ENCODE peak calls at places on chromosome 19, in seven cellular contexts. F is ovary; U is colonic mucosa; C is AG09319; T is KBM-7; G is stimulated activated CD4-positive, alpha-beta T cell treated with anti-CD3 and anti-CD28 coated beads, Interleukin-1b, Interleukin-23, amount 100 ng/mL, for 24 hours; B is fibroblast of pulmonary artery. R is an unnamed sample.

GRCh38 chr19:33381101-33381500 is 7.6 kb downstream of the CEBPG start:
- DNase-seq in F (no peak), U (no peak), C (no peak), T (no peak), G (no peak), B (no peak), R (no peak)

GRCh38 chr19:55088543-55089265 is 13.0 kb downstream of the EPS8L1 start:
- DNase-seq in F (peak), U (peak), C (no peak), T (peak), G (peak), B (peak), R (peak)

GRCh38 chr19:8030906-8031305 is 21.7 kb upstream of the CCL25 start:
- DNase-seq in F (no peak), U (no peak), C (no peak), T (no peak), G (no peak), B (no peak), R (no peak)

GRCh38 chr19:29741226-29741625 is 26.2 kb upstream of the C19orf12 start:
- DNase-seq in F (no peak), U (no peak), C (no peak), T (no peak), G (no peak), B (no peak), R (no peak)

GRCh38 chr19:48826606-48827020 is 9.7 kb downstream of the HSD17B14 start:
- DNase-seq in F (no peak), U (peak), C (no peak), T (no peak), G (no peak), B (no peak), R (no peak)

GRCh38 chr19:41785653-41786052 is 10.7 kb upstream of the CEACAM3 start:
- DNase-seq in F (no peak), U (peak), C (peak), T (peak), G (peak), B (peak), R (peak)

GRCh38 chr19:10346509-10346908 is 7.1 kb upstream of the ICAM3 start:
- DNase-seq in F (no peak), U (no peak), C (no peak), T (peak), G (no peak), B (peak), R (no peak)

GRCh38 chr19:3142292-3142670 is 6.4 kb downstream of the GNA15 start:
- DNase-seq in F (no peak), U (no peak), C (peak), T (no peak), G (no peak), B (peak), R (peak)

GRCh38 chr19:956747-957451 is 27.2 kb upstream of the WDR18 start:
- DNase-seq in F (no peak), U (no peak), C (no peak), T (no peak), G (no peak), B (no peak), R (no peak)

GRCh38 chr19:17475541-17476115 is 5.3 kb downstream of the SLC27A1 start:
- DNase-seq in F (no peak), U (no peak), C (no peak), T (peak), G (no peak), B (peak), R (no peak)

GRCh38 chr19:39941615-39942507 is 7.4 kb upstream of the FCGBP start:
- DNase-seq in F (no peak), U (no peak), C (no peak), T (peak), G (no peak), B (peak), R (no peak)

GRCh38 chr19:1421218-1421957 is 14.0 kb downstream of the DAZAP1 start:
- DNase-seq in F (no peak), U (no peak), C (no peak), T (no peak), G (no peak), B (no peak), R (no peak)

GRCh38 chr19:47494211-47494547 is 10.2 kb upstream of the KPTN start:
- DNase-seq in F (no peak), U (no peak), C (no peak), T (no peak), G (no peak), B (no peak), R (no peak)

GRCh38 chr19:32233091-32233490 is 112.3 kb upstream of the ZNF507 start:
- DNase-seq in F (no peak), U (no peak), C (no peak), T (no peak), G (no peak), B (no peak), R (no peak)

GRCh38 chr19:49779731-49780578 is 13.2 kb downstream of the AP2A1 start:
- DNase-seq in F (no peak), U (no peak), C (no peak), T (no peak), G (no peak), B (no peak), R (no peak)

GRCh38 chr19:6227941-6228325 is 51.8 kb downstream of the MLLT1 start:
- DNase-seq in F (no peak), U (no peak), C (no peak), T (no peak), G (no peak), B (no peak), R (no peak)

GRCh38 chr19:29609636-29610035 is 3.6 kb downstream of the POP4 start:
- DNase-seq in F (no peak), U (no peak), C (no peak), T (no peak), G (no peak), B (no peak), R (no peak)

GRCh38 chr19:46840157-46840942 is 10.3 kb downstream of the AP2S1 start:
- DNase-seq in F (peak), U (no peak), C (no peak), T (peak), G (no peak), B (peak), R (no peak)

GRCh38 chr19:38251564-38252051 is 4.6 kb downstream of the PPP1R14A start:
- DNase-seq in F (peak), U (no peak), C (no peak), T (no peak), G (no peak), B (peak), R (no peak)

GRCh38 chr19:39998511-39998910 is 1.7 kb downstream of the ZNF546 start:
- DNase-seq in F (no peak), U (no peak), C (no peak), T (no peak), G (no peak), B (no peak), R (no peak)

GRCh38 chr19:40444181-40445005 is at the start of gene SERTAD3:
- DNase-seq in F (peak), U (peak), C (peak), T (peak), G (peak), B (peak), R (peak)

GRCh38 chr19:35561436-35561835 is 2.0 kb downstream of the ATP4A start:
- DNase-seq in F (no peak), U (no peak), C (no peak), T (no peak), G (no peak), B (no peak), R (no peak)

GRCh38 chr19:8487137-8487851 is 15.1 kb downstream of the PRAM1 start:
- DNase-seq in F (no peak), U (no peak), C (no peak), T (peak), G (no peak), B (no peak), R (no peak)